ENCODE peak calls at places on chromosomes 7 and 10, in five cellular contexts. K, L, Q, E and M are unnamed samples.

GRCh38 chr7:45920543-45921380 is at the start of gene IGFBP3:
- DNase-seq in K (peak), L (peak), Q (no peak), E (peak), M (no peak)

GRCh38 chr10:28991326-28991725 is 297.5 kb upstream of the LYZL1 start:
- DNase-seq in K (peak), L (peak), Q (no peak), E (peak), M (no peak)

GRCh38 chr7:1193593-1194424 is 33.8 kb upstream of the ZFAND2A start:
- DNase-seq in K (peak), L (peak), Q (peak), E (peak), M (no peak)

GRCh38 chr10:6843477-6843876 is 263.4 kb upstream of the PRKCQ start:
- DNase-seq in K (no peak), L (no peak), Q (no peak), E (no peak), M (no peak)

GRCh38 chr10:5971315-5971832 is 6.0 kb downstream of the IL15RA start:
- DNase-seq in K (peak), L (no peak), Q (no peak), E (no peak), M (no peak)

GRCh38 chr10:92816106-92816505 is 32.2 kb upstream of the EXOC6 start:
- DNase-seq in K (peak), L (peak), Q (no peak), E (no peak), M (no peak)

GRCh38 chr7:151045262-151045661 is 3.1 kb upstream of the ASIC3 start:
- DNase-seq in K (no peak), L (no peak), Q (no peak), E (no peak), M (no peak)

GRCh38 chr10:111705026-111705425 is 478.5 kb downstream of the GPAM start:
- DNase-seq in K (no peak), L (no peak), Q (no peak), E (no peak), M (no peak)

GRCh38 chr10:122161795-122162194 is 109.3 kb upstream of the BTBD16 start:
- DNase-seq in K (no peak), L (no peak), Q (no peak), E (no peak), M (no peak)

GRCh38 chr10:19922236-19922963 is 106.2 kb downstream of the PLXDC2 start:
- DNase-seq in K (peak), L (peak), Q (no peak), E (no peak), M (no peak)

GRCh38 chr7:130489140-130489967 is 2.5 kb upstream of the MEST start:
- DNase-seq in K (peak), L (peak), Q (no peak), E (no peak), M (no peak)

GRCh38 chr10:96242822-96243221 is 28.5 kb downstream of the BLNK start:
- DNase-seq in K (no peak), L (no peak), Q (no peak), E (no peak), M (no peak)

GRCh38 chr7:39733881-39734571 is 110.7 kb downstream of the RALA start:
- DNase-seq in K (peak), L (peak), Q (peak), E (peak), M (no peak)

GRCh38 chr10:97570789-97571536 is 1.6 kb upstream of the ANKRD2 start:
- DNase-seq in K (no peak), L (no peak), Q (no peak), E (no peak), M (no peak)

GRCh38 chr10:132742837-132743194 is 43.1 kb downstream of the NKX6-2 start:
- DNase-seq in K (no peak), L (no peak), Q (no peak), E (no peak), M (no peak)

GRCh38 chr10:25522946-25523608 is 348.3 kb downstream of the GPR158 start:
- DNase-seq in K (peak), L (no peak), Q (no peak), E (no peak), M (no peak)

GRCh38 chr10:32379314-32379949 is 32.5 kb upstream of the EPC1 start:
- DNase-seq in K (peak), L (peak), Q (no peak), E (peak), M (no peak)